ENCODE peak calls at places on chromosomes 2 and 18, in five cellular contexts. A is brain microvascular endothelial cell, K is left ventricle myocardium inferior, E is OCI-LY7, Z is neural progenitor cell. V is an unnamed sample.

GRCh38 chr18:58400337-58400885 is 228.5 kb downstream of the ALPK2 start:
- DNase-seq in A (no peak), K (no peak), E (no peak), Z (no peak), V (no peak)

GRCh38 chr18:23189768-23190661 is 54.7 kb downstream of the CABLES1 start:
- DNase-seq in A (no peak), K (no peak), E (no peak), Z (no peak), V (no peak)

GRCh38 chr2:11831415-11831814 is 85.0 kb downstream of the LPIN1 start:
- DNase-seq in A (no peak), K (no peak), E (no peak), Z (no peak), V (no peak)

GRCh38 chr2:224101820-224102630 is 62.9 kb upstream of the SERPINE2 start:
- DNase-seq in A (peak; percentile 95), K (no peak), E (no peak), Z (no peak), V (peak; percentile 74)

GRCh38 chr2:100537918-100538317 is 24.9 kb upstream of the PDCL3 start:
- DNase-seq in A (no peak), K (no peak), E (no peak), Z (no peak), V (no peak)

GRCh38 chr18:62324917-62325805 is at the start of gene TNFRSF11A:
- DNase-seq in A (no peak), K (peak; percentile 33), E (no peak), Z (peak; percentile 86), V (no peak)

GRCh38 chr2:129761569-129762021 is 217.9 kb upstream of the RAB6C start:
- DNase-seq in A (no peak), K (no peak), E (no peak), Z (no peak), V (no peak)

GRCh38 chr2:35501076-35501475 is 854.5 kb upstream of the CRIM1 start:
- DNase-seq in A (no peak), K (no peak), E (no peak), Z (no peak), V (no peak)

GRCh38 chr2:130737592-130737991 is 8.7 kb downstream of the GPR148 start:
- DNase-seq in A (no peak), K (no peak), E (no peak), Z (no peak), V (no peak)

GRCh38 chr18:36427369-36427768 is 129.9 kb downstream of the FHOD3 start:
- DNase-seq in A (no peak), K (no peak), E (no peak), Z (no peak), V (no peak)

GRCh38 chr2:74585406-74586182 is 31.1 kb downstream of the DOK1 start:
- DNase-seq in A (no peak), K (peak; percentile 39), E (peak; percentile 22), Z (no peak), V (no peak)

GRCh38 chr2:106960633-106961205 is 74.8 kb upstream of the ST6GAL2 start:
- DNase-seq in A (peak; percentile 83), K (no peak), E (no peak), Z (peak; percentile 5), V (no peak)

GRCh38 chr2:221104391-221104811 is 467.7 kb downstream of the EPHA4 start:
- DNase-seq in A (peak; percentile 23), K (peak; percentile 84), E (no peak), Z (peak; percentile 36), V (peak; percentile 84)

GRCh38 chr2:221106241-221106640 is 465.9 kb downstream of the EPHA4 start:
- DNase-seq in A (no peak), K (no peak), E (no peak), Z (no peak), V (no peak)

GRCh38 chr2:221100467-221101089 is 471.5 kb downstream of the EPHA4 start:
- DNase-seq in A (no peak), K (no peak), E (no peak), Z (peak; percentile 58), V (no peak)

GRCh38 chr2:221103930-221104329 is 468.2 kb downstream of the EPHA4 start:
- DNase-seq in A (no peak), K (peak; percentile 25), E (no peak), Z (no peak), V (no peak)

GRCh38 chr2:221102896-221103688 is 469.0 kb downstream of the EPHA4 start:
- DNase-seq in A (no peak), K (no peak), E (no peak), Z (no peak), V (no peak)
- H3K27ac ChIP-seq in A (no peak overlapping the region), K (no peak overlapping the region), E (no peak overlapping the region), Z (no peak overlapping the region), V (peak overlapping the region; percentile 75)

GRCh38 chr2:179595284-179595683 is 266.1 kb downstream of the ZNF385B start:
- DNase-seq in A (no peak), K (no peak), E (no peak), Z (peak; percentile 13), V (no peak)
- TF ChIP-seq CTCF in A (peak; percentile 14), K (peak; percentile 13), E (peak; percentile 30), Z (peak; percentile 35), V (no peak)

GRCh38 chr2:201261471-201261870 is 1.1 kb downstream of the CASP8 start:
- DNase-seq in A (no peak), K (no peak), E (peak; percentile 31), Z (no peak), V (no peak)
- H3K4me3 ChIP-seq in A (no peak overlapping the region), K (no peak overlapping the region), E (peak overlapping the region; percentile 69), Z (no peak overlapping the region), V (peak overlapping the region; percentile 39)

GRCh38 chr2:1628893-1629292 is 115.4 kb downstream of the PXDN start:
- DNase-seq in A (peak; percentile 60), K (no peak), E (no peak), Z (no peak), V (no peak)

GRCh38 chr2:1631292-1632005 is 112.9 kb downstream of the PXDN start:
- DNase-seq in A (no peak), K (no peak), E (no peak), Z (no peak), V (no peak)

GRCh38 chr2:1625281-1626001 is 118.9 kb downstream of the PXDN start:
- DNase-seq in A (peak; percentile 61), K (no peak), E (no peak), Z (peak; percentile 83), V (no peak)

GRCh38 chr2:1626271-1626681 is 118.0 kb downstream of the PXDN start:
- DNase-seq in A (no peak), K (no peak), E (no peak), Z (no peak), V (no peak)

GRCh38 chr2:1627628-1628371 is 116.5 kb downstream of the PXDN start:
- DNase-seq in A (no peak), K (no peak), E (no peak), Z (no peak), V (no peak)
- H3K27ac ChIP-seq in A (no peak overlapping the region), K (no peak overlapping the region), E (no peak overlapping the region), Z (no peak overlapping the region), V (no peak overlapping the region)

GRCh38 chr2:241940329-241940728 is 70.8 kb downstream of the RTP5 start:
- DNase-seq in A (no peak), K (no peak), E (peak; percentile 19), Z (no peak), V (no peak)
- TF ChIP-seq CTCF in A (peak; percentile 56), K (peak; percentile 20), E (peak; percentile 81), Z (peak; percentile 38), V (no peak)

GRCh38 chr2:24049485-24050021 is at the start of gene FKBP1B:
- DNase-seq in A (peak; percentile 30), K (peak; percentile 62), E (peak; percentile 74), Z (peak; percentile 92), V (no peak)
- H3K4me3 ChIP-seq in A (peak within 1 kb of the TSS; percentile 68), K (peak within 1 kb of the TSS; percentile 88), E (peak within 1 kb of the TSS; percentile 77), Z (peak within 1 kb of the TSS; percentile 69), V (peak within 1 kb of the TSS; percentile 95)

GRCh38 chr2:39013871-39014270 is 107.0 kb downstream of the SOS1 start:
- DNase-seq in A (no peak), K (no peak), E (no peak), Z (no peak), V (no peak)
- H3K27ac ChIP-seq in A (no peak overlapping the region), K (no peak overlapping the region), E (no peak overlapping the region), Z (no peak overlapping the region), V (no peak overlapping the region)

GRCh38 chr2:68721482-68722071 is 13.0 kb upstream of the ARHGAP25 start:
- DNase-seq in A (no peak), K (no peak), E (peak; percentile 73), Z (no peak), V (no peak)

GRCh38 chr2:68720665-68721064 is 13.9 kb upstream of the ARHGAP25 start:
- DNase-seq in A (no peak), K (no peak), E (no peak), Z (no peak), V (no peak)

GRCh38 chr2:68726100-68726499 is 8.5 kb upstream of the ARHGAP25 start:
- DNase-seq in A (no peak), K (no peak), E (no peak), Z (no peak), V (no peak)

GRCh38 chr2:68719912-68720311 is 14.7 kb upstream of the ARHGAP25 start:
- DNase-seq in A (no peak), K (no peak), E (no peak), Z (no peak), V (no peak)

DNA sequence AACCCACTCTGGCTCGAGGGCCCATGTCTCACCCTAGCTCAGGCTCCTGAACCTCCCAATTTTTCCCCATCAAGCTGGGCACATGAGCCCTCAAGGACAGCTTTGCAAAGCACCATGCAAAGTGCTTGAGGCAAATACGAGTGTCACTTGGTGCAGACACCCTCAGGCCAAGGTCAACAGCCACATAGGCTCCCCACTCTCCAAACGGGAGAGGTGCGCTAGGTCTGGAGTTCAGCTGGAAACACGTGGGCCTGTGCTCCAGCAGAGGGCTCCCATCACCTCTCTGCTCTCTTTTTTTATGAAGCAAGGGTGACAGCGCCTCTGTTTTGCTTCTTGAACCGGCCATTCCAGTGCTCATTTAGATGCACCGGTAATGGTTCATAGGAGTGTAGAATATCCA is 11.9 kb upstream of the ARHGAP25 start:
- DNase-seq in A (no peak), K (no peak), E (peak; percentile 53), Z (peak; percentile 18), V (no peak)
- TF ChIP-seq CTCF in A (peak; percentile 35), K (no peak), E (peak; percentile 79), Z (peak; percentile 37), V (no peak)

GRCh38 chr2:173043466-173043865 is 32.2 kb upstream of the MAP3K20 start:
- DNase-seq in A (no peak), K (peak; percentile 33), E (no peak), Z (no peak), V (peak; percentile 66)

GRCh38 chr2:173032032-173032431 is 43.6 kb upstream of the MAP3K20 start:
- DNase-seq in A (no peak), K (no peak), E (no peak), Z (no peak), V (no peak)

GRCh38 chr2:173034143-173034542 is 41.5 kb upstream of the MAP3K20 start:
- DNase-seq in A (no peak), K (peak; percentile 27), E (no peak), Z (no peak), V (no peak)

GRCh38 chr2:173033080-173033479 is 42.6 kb upstream of the MAP3K20 start:
- DNase-seq in A (no peak), K (no peak), E (no peak), Z (no peak), V (no peak)

GRCh38 chr2:173037245-173038106 is 38.2 kb upstream of the MAP3K20 start:
- DNase-seq in A (no peak), K (peak; percentile 44), E (no peak), Z (no peak), V (no peak)
- H3K4me3 ChIP-seq in A (no peak overlapping the region), K (peak overlapping the region; percentile 8), E (no peak overlapping the region), Z (no peak overlapping the region), V (no peak overlapping the region)

V was measured in ascending aorta.